ENCODE peak calls at places on chromosomes 2 and 18, in seven cellular contexts. Y is breast epithelium, Q is Peyer's patch, T is neural progenitor cell, Z is A549, K is suprapubic skin, G is GM23338. C is an unnamed sample.
A peak's percentile ranks its signal among the peaks of the same experiment; 100 is the strongest.

GRCh38 chr2:230900336-230900995 is 24.6 kb downstream of the GPR55 start:
- DNase-seq in Y (peak; percentile 22), Q (no peak), T (no peak), Z (no peak), K (no peak), G (no peak), C (no peak)

GRCh38 chr18:50079571-50080295 is 115.2 kb downstream of the MYO5B start:
- DNase-seq in Y (peak; percentile 78), Q (no peak), T (no peak), Z (no peak), K (no peak), G (no peak), C (no peak)

GRCh38 chr2:232385660-232386489 is 7.3 kb downstream of the ALPP start:
- DNase-seq in Y (no peak), Q (no peak), T (peak; percentile 22), Z (no peak), K (no peak), G (peak; percentile 72), C (no peak)

GRCh38 chr18:69400976-69401474 is 337 bp downstream of the DOK6 start:
- DNase-seq in Y (peak; percentile 34), Q (no peak), T (peak; percentile 69), Z (peak; percentile 2), K (no peak), G (peak; percentile 59), C (peak; percentile 43)

GRCh38 chr2:78861546-78861945 is 164.0 kb upstream of the REG3G start:
- DNase-seq in Y (no peak), Q (no peak), T (peak; percentile 42), Z (peak; percentile 8), K (no peak), G (peak; percentile 74), C (peak; percentile 68)

GRCh38 chr2:205730701-205731271 is 48.5 kb downstream of the NRP2 start:
- DNase-seq in Y (no peak), Q (no peak), T (no peak), Z (no peak), K (no peak), G (peak; percentile 39), C (no peak)

GRCh38 chr18:76491436-76491800 is 3.6 kb downstream of the ZNF516 start:
- DNase-seq in Y (peak; percentile 75), Q (peak; percentile 86), T (peak; percentile 83), Z (peak; percentile 28), K (peak; percentile 81), G (peak; percentile 77), C (peak; percentile 70)

GRCh38 chr2:26772064-26773001 is 8.2 kb downstream of the SLC35F6 start:
- DNase-seq in Y (peak; percentile 95), Q (peak; percentile 85), T (no peak), Z (no peak), K (peak; percentile 98), G (no peak), C (no peak)

GRCh38 chr18:63439334-63439733 is 17.1 kb upstream of the VPS4B start:
- DNase-seq in Y (no peak), Q (no peak), T (peak; percentile 71), Z (peak; percentile 36), K (peak; percentile 79), G (peak; percentile 86), C (peak; percentile 87)
- TF ChIP-seq CTCF in Y (peak; percentile 50), Q (peak; percentile 88), T (peak; percentile 89), Z (peak; percentile 70), K (peak; percentile 75), G (peak; percentile 85), C (peak; percentile 87)

GRCh38 chr2:176709541-176709951 is 440.3 kb downstream of the MTX2 start:
- DNase-seq in Y (peak; percentile 65), Q (no peak), T (no peak), Z (no peak), K (peak; percentile 76), G (no peak), C (peak; percentile 98)

GRCh38 chr2:176709991-176710390 is 440.7 kb downstream of the MTX2 start:
- DNase-seq in Y (no peak), Q (no peak), T (no peak), Z (no peak), K (no peak), G (no peak), C (no peak)

DNA sequence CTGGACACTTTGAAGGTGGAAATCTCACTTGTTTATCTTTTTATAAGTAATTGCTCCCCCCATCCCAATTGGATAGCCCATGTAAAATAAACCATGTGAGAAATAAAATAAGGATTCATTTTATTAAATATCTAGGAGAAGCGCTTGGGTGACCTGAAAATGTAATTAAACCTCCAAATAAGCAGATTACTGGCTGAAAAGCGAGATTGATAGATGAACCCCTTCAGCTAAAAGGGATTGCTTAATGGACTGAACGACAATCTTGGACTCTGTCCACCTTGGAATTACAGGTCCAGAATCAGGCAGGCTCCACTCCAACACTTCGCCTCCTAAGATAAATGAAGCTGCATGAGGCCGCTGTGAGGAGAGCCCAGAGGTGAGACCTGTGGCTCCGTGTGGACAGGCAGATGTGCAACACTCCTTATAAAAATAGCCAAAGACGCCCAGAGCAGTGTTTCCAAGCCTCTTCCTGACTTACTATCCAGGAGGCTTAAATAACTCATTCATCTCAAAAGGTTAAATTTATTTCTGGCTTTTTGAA is 441.5 kb downstream of the MTX2 start:
- DNase-seq in Y (no peak), Q (no peak), T (no peak), Z (no peak), K (no peak), G (no peak), C (no peak)
- H3K27ac ChIP-seq in Y (peak overlapping the region; percentile 70), Q (no peak overlapping the region), T (no peak overlapping the region), Z (no peak overlapping the region), K (no peak overlapping the region), G (no peak overlapping the region), C (peak overlapping the region; percentile 97)

DNA sequence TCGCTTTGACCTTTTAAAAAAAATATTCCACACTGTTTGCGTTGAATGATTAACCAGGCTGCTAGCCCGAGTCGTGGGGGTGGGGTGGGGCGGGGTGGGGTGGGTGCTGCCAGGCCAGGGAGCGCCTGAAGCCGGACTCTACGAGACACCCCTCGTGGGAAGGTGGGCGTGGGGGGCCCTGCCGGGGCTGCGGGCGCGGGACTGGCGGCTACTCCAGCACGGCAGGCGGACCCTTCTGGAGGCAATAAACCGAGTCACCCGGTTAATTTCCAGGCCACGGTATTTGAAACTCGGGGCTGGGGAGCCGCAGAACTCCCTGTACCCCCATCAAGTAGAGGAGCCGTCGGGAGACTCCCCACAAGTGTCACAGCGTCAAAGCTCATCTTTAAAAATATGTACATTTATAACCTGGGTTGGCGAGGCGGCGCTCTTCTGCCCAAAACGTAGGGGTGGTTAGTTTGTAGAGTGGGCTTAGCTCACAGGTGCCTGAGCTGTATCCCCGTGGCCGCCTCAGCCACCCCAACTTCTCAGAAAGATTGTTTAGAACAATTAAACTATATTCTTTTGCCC is 1.2 kb downstream of the B3GNT2 start:
- DNase-seq in Y (no peak), Q (peak; percentile 63), T (peak; percentile 40), Z (peak; percentile 38), K (no peak), G (no peak), C (no peak)
- TF ChIP-seq CTCF in Y (no peak), Q (no peak), T (no peak), Z (peak; percentile 43), K (no peak), G (no peak), C (peak; percentile 24)

DNA sequence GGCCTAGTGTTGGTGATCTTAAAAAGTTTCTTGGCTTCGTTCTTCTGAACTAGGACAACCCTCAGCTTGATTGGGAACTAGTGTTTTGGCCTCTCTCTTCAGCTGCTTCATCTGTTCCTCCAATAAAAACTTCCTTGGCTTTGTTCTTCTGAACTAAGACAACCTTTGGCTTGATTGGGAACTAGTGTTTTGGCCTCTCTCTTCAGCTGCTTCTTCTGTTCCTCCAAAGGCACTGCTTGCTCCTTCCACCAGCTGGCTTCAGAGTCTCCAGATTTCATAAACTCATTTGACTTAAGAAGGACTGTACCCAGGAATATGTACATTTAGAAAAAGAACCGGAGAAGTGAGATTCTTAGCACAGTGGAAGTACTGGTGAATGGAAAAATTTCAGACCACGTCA is 20.3 kb downstream of the IL1R2 start:
- DNase-seq in Y (no peak), Q (no peak), T (no peak), Z (no peak), K (no peak), G (no peak), C (no peak)
- H3K27ac ChIP-seq in Y (no peak overlapping the region), Q (no peak overlapping the region), T (no peak overlapping the region), Z (no peak overlapping the region), K (no peak overlapping the region), G (no peak overlapping the region), C (no peak overlapping the region)

DNA sequence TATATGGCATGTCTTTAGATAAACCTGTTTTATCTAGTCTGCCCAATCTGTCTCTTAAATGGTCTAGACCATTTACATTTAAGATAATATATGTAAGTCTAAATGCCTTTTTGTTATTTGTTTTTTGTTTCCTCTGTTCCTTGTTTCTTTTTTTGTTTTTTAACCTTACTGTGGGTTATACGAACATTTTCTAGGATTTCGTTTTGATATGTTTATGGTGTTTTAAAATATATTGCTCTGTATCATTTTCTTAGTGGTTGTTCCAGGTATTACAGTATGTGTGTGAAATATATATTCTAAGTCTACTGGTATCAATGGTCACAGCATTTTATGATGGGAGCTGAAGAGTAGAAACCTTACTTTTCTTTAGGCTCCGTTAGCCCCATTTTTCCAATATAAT is 13.4 kb downstream of the BCL2L11 start:
- DNase-seq in Y (no peak), Q (no peak), T (no peak), Z (peak; percentile 15), K (no peak), G (no peak), C (no peak)
- TF ChIP-seq CTCF in Y (no peak), Q (peak; percentile 26), T (peak; percentile 16), Z (no peak), K (no peak), G (no peak), C (peak; percentile 31)